ENCODE peak calls at places on chromosomes 3 and 15, in seven cellular contexts. P is epithelial cell of prostate; G is progenitor cell of endocrine pancreas; R is ecto neural progenitor cell; E is activated CD4-positive, alpha-beta T cell treated with anti-CD3 and anti-CD28 coated beads, Interleukin-2, amount 10 ng/mL, durations not matched to agents 24 days and 14 days; H is OCI-LY7; U is GM10248. M is an unnamed sample.

GRCh38 chr3:126811530-126811929 is 107.5 kb downstream of the CHCHD6 start:
- DNase-seq in P (no peak), G (no peak), R (no peak), E (peak), H (no peak), U (no peak), M (no peak)

GRCh38 chr15:87207945-87208580 is 1048.5 kb downstream of the NTRK3 start:
- DNase-seq in P (peak), G (no peak), R (no peak), E (no peak), H (no peak), U (no peak), M (no peak)

GRCh38 chr3:150184426-150185071 is 213.9 kb upstream of the PFN2 start:
- DNase-seq in P (no peak), G (no peak), R (no peak), E (no peak), H (no peak), U (no peak), M (no peak)

GRCh38 chr3:36969085-36969484 is 23.8 kb downstream of the EPM2AIP1 start:
- DNase-seq in P (no peak), G (no peak), R (no peak), E (no peak), H (no peak), U (no peak), M (no peak)

GRCh38 chr15:62067448-62068044 is 769 bp downstream of the C2CD4A start:
- DNase-seq in P (no peak), G (peak), R (peak), E (peak), H (no peak), U (no peak), M (peak)

GRCh38 chr3:51501833-51502561 is 2.2 kb upstream of the DCAF1 start:
- DNase-seq in P (peak), G (peak), R (peak), E (peak), H (peak), U (peak), M (peak)

GRCh38 chr15:67931861-67932260 is 92.0 kb upstream of the RNU6-1 start:
- DNase-seq in P (no peak), G (no peak), R (no peak), E (no peak), H (no peak), U (no peak), M (no peak)

GRCh38 chr3:74630602-74631001 is 16.1 kb upstream of the CNTN3 start:
- DNase-seq in P (no peak), G (no peak), R (no peak), E (no peak), H (no peak), U (no peak), M (no peak)

GRCh38 chr15:78364233-78364632 is 24.1 kb downstream of the CRABP1 start:
- DNase-seq in P (no peak), G (no peak), R (no peak), E (no peak), H (no peak), U (no peak), M (no peak)

GRCh38 chr3:103055021-103055420 is 620.2 kb downstream of the ZPLD1 start:
- DNase-seq in P (no peak), G (no peak), R (no peak), E (no peak), H (no peak), U (no peak), M (no peak)

GRCh38 chr15:62894322-62895085 is 148.0 kb upstream of the TPM1 start:
- DNase-seq in P (no peak), G (no peak), R (no peak), E (no peak), H (no peak), U (no peak), M (no peak)